ENCODE peak calls at places on chromosome 10, in seven cellular contexts. Q, W, L, M, N, X and E are unnamed samples.

GRCh38 chr10:87734987-87735827 is 75.5 kb downstream of the PAPSS2 start:
- DNase-seq in L (no peak), M (peak), N (no peak), W (no peak), Q (no peak), X (peak), E (no peak)

GRCh38 chr10:128161031-128161430 is 34.8 kb upstream of the MKI67 start:
- DNase-seq in N (no peak), M (no peak), L (no peak), Q (peak), W (no peak), X (no peak), E (no peak)

GRCh38 chr10:119190353-119190752 is 11.7 kb upstream of the PRDX3 start:
- DNase-seq in N (no peak), M (no peak), W (no peak), X (peak), Q (no peak), L (no peak), E (no peak)

GRCh38 chr10:95767884-95768556 is 12.1 kb downstream of the ENTPD1 start:
- DNase-seq in Q (no peak), W (no peak), M (no peak), L (no peak), X (no peak), N (no peak), E (no peak)

GRCh38 chr10:6558759-6559429 is 21.2 kb downstream of the PRKCQ start:
- DNase-seq in M (no peak), W (no peak), L (no peak), N (no peak), Q (no peak), X (no peak), E (no peak)

GRCh38 chr10:30158325-30158960 is 99.1 kb upstream of the JCAD start:
- DNase-seq in N (no peak), Q (no peak), X (no peak), L (no peak), M (no peak), W (no peak), E (no peak)

GRCh38 chr10:46554166-46554781 is 2.2 kb downstream of the GPRIN2 start:
- DNase-seq in L (no peak), M (no peak), W (no peak), Q (no peak), X (no peak), N (no peak), E (no peak)

GRCh38 chr10:124389613-124390361 is 28.9 kb downstream of the OAT start:
- DNase-seq in X (no peak), Q (peak), M (no peak), L (no peak), N (no peak), W (no peak), E (no peak)

GRCh38 chr10:63711361-63711760 is 190.2 kb downstream of the REEP3 start:
- DNase-seq in N (no peak), L (no peak), X (no peak), M (no peak), W (no peak), Q (no peak), E (no peak)

GRCh38 chr10:102422586-102423129 is 2.0 kb downstream of the FBXL15 start:
- DNase-seq in M (peak), Q (peak), X (peak), L (no peak), N (peak), W (no peak), E (peak)

GRCh38 chr10:14670551-14671240 is 104.0 kb downstream of the FAM107B start:
- DNase-seq in N (no peak), Q (no peak), X (peak), M (no peak), W (no peak), L (no peak), E (no peak)

GRCh38 chr10:49615721-49616120 is 1.9 kb downstream of the CHAT start:
- DNase-seq in X (no peak), L (no peak), Q (peak), N (no peak), W (peak), M (no peak), E (no peak)

GRCh38 chr10:68223535-68224165 is 8.3 kb downstream of the ATOH7 start:
- DNase-seq in W (no peak), N (no peak), L (no peak), Q (no peak), M (no peak), X (no peak), E (no peak)

GRCh38 chr10:110803830-110804338 is 67.8 kb upstream of the PDCD4 start:
- DNase-seq in N (no peak), W (no peak), M (peak), L (peak), X (peak), Q (no peak), E (no peak)

GRCh38 chr10:87177-88080 is 38.3 kb upstream of the TUBB8 start:
- DNase-seq in X (no peak), Q (no peak), N (no peak), M (no peak), W (no peak), L (no peak), E (no peak)

GRCh38 chr10:36224431-36224985 is 582.4 kb upstream of the FZD8 start:
- DNase-seq in Q (no peak), N (no peak), W (no peak), X (no peak), L (no peak), M (no peak), E (no peak)

GRCh38 chr10:103854687-103855423 is 521 bp downstream of the SH3PXD2A start:
- DNase-seq in W (no peak), M (peak), N (no peak), L (no peak), X (no peak), Q (peak), E (no peak)

GRCh38 chr10:44929356-44930113 is 18.4 kb downstream of the TMEM72 start:
- DNase-seq in N (no peak), X (no peak), L (no peak), M (no peak), Q (no peak), W (no peak), E (no peak)

GRCh38 chr10:44030132-44030531 is 354.8 kb downstream of the CXCL12 start:
- DNase-seq in M (no peak), X (no peak), N (peak), W (no peak), Q (no peak), L (peak), E (no peak)

GRCh38 chr10:58932126-58932525 is 244.3 kb upstream of the PHYHIPL start:
- DNase-seq in L (no peak), X (no peak), N (no peak), Q (no peak), W (no peak), M (no peak), E (no peak)

GRCh38 chr10:13915710-13916109 is 328.9 kb downstream of the PRPF18 start:
- DNase-seq in L (no peak), W (no peak), X (no peak), N (no peak), Q (no peak), M (no peak), E (peak)

GRCh38 chr10:55449981-55450380 is 649.0 kb upstream of the PCDH15 start:
- DNase-seq in Q (no peak), W (no peak), L (no peak), M (no peak), X (no peak), N (no peak), E (no peak)

GRCh38 chr10:86389441-86390193 is 23.0 kb upstream of the GRID1 start:
- DNase-seq in L (no peak), X (no peak), M (no peak), Q (no peak), N (peak), W (no peak), E (no peak)

GRCh38 chr10:95229724-95230627 is 35.9 kb downstream of the ACSM6 start:
- DNase-seq in Q (no peak), X (peak), N (no peak), L (no peak), W (no peak), M (no peak), E (no peak)

GRCh38 chr10:86139066-86139657 is 227.4 kb downstream of the GRID1 start:
- DNase-seq in L (no peak), W (no peak), X (no peak), Q (no peak), N (no peak), M (peak), E (peak)

GRCh38 chr10:75606203-75606779 is 174.9 kb downstream of the LRMDA start:
- DNase-seq in Q (no peak), X (no peak), M (no peak), N (no peak), W (no peak), L (no peak), E (no peak)

GRCh38 chr10:42477170-42477569 is 161.2 kb downstream of the ZNF33B start:
- DNase-seq in X (no peak), W (no peak), N (no peak), M (no peak), L (no peak), Q (no peak), E (no peak)

GRCh38 chr10:69958232-69958902 is 94.3 kb upstream of the MACROH2A2 start:
- DNase-seq in X (no peak), Q (no peak), W (peak), N (no peak), L (peak), M (peak), E (no peak)